ENCODE peak calls at places on chromosome 10, in five cellular contexts. Z is cardiac fibroblast, Y is LNCaP clone FGC, H is GM12865, K is IMR-90. D is an unnamed sample.
A peak's percentile ranks its signal among the peaks of the same experiment; 100 is the strongest.

GRCh38 chr10:130510755-130511154 is 374.6 kb downstream of the GLRX3 start:
- DNase-seq in Z (no peak), Y (no peak), H (no peak), K (no peak), D (no peak)

GRCh38 chr10:51147644-51148399 is 73.5 kb downstream of the PRKG1 start:
- DNase-seq in Z (no peak), Y (no peak), H (no peak), K (no peak), D (no peak)

GRCh38 chr10:28463141-28463540 is 69.8 kb upstream of the WAC start:
- DNase-seq in Z (no peak), Y (no peak), H (no peak), K (no peak), D (no peak)

GRCh38 chr10:42988517-42989395 is 88.1 kb upstream of the RET start:
- DNase-seq in Z (no peak), Y (no peak), H (no peak), K (no peak), D (no peak)

GRCh38 chr10:78413294-78414055 is 379.8 kb downstream of the RPS24 start:
- DNase-seq in Z (no peak), Y (no peak), H (no peak), K (peak; percentile 31), D (no peak)

GRCh38 chr10:95480102-95480900 is 80.9 kb downstream of the SORBS1 start:
- DNase-seq in Z (peak; percentile 22), Y (no peak), H (no peak), K (no peak), D (no peak)

GRCh38 chr10:93073539-93074136 is at the start of gene CYP26A1:
- DNase-seq in Z (no peak), Y (no peak), H (no peak), K (no peak), D (no peak)

GRCh38 chr10:107553470-107553869 is 389.0 kb upstream of the SORCS1 start:
- DNase-seq in Z (peak; percentile 81), Y (no peak), H (peak; percentile 6), K (peak; percentile 7), D (no peak)

GRCh38 chr10:63105811-63106755 is 27.0 kb upstream of the NRBF2 start:
- DNase-seq in Z (peak; percentile 90), Y (no peak), H (no peak), K (peak; percentile 61), D (peak; percentile 50)

GRCh38 chr10:35792301-35792700 is 150.2 kb upstream of the FZD8 start:
- DNase-seq in Z (no peak), Y (no peak), H (peak; percentile 45), K (peak; percentile 24), D (no peak)

GRCh38 chr10:115001506-115002381 is 63.7 kb downstream of the TRUB1 start:
- DNase-seq in Z (no peak), Y (no peak), H (peak; percentile 8), K (peak; percentile 17), D (no peak)

GRCh38 chr10:47253651-47254375 is 46.2 kb upstream of the GDF10 start:
- DNase-seq in Z (no peak), Y (no peak), H (no peak), K (peak; percentile 41), D (no peak)

GRCh38 chr10:61153766-61154165 is 209.8 kb upstream of the RHOBTB1 start:
- DNase-seq in Z (no peak), Y (no peak), H (no peak), K (no peak), D (no peak)

GRCh38 chr10:90986136-90986760 is 65.4 kb upstream of the ANKRD1 start:
- DNase-seq in Z (no peak), Y (no peak), H (no peak), K (no peak), D (no peak)
- TF ChIP-seq CTCF in Z (no peak), Y (no peak), H (no peak), K (no peak), D (no peak)

DNA sequence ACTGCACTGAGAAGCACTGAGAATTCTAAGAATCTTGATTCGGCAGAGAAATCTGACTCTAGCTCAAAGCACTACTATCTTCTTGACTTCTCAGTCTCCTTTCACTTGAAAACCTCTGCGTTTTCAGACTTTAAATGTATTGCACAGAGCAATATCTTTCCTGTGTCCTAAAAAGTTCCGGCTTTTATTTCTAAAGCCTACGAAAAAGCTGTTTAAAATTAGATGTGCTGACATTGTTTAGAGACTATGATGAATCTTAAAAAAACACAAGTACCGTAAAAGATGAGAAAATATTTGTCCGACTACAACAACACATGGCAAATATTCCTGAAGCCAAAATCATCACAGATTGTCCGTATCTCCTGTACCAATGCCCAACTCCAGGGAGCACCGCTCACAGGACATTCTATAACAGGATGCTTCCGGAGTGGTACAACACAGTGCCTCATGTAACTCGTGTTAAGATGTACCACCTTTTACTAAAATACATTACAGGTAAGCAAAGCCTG is 136.9 kb downstream of the CUBN start:
- DNase-seq in Z (peak; percentile 58), Y (no peak), H (no peak), K (no peak), D (peak; percentile 13)
- H3K4me3 ChIP-seq in Z (peak overlapping the region; percentile 2), Y (no peak overlapping the region), H (no peak overlapping the region), K (no peak overlapping the region), D (no peak overlapping the region)

GRCh38 chr10:64283621-64284020 is 762.4 kb downstream of the REEP3 start:
- DNase-seq in Z (no peak), Y (no peak), H (no peak), K (no peak), D (no peak)

GRCh38 chr10:64288404-64288803 is 767.2 kb downstream of the REEP3 start:
- DNase-seq in Z (no peak), Y (no peak), H (no peak), K (no peak), D (no peak)

DNA sequence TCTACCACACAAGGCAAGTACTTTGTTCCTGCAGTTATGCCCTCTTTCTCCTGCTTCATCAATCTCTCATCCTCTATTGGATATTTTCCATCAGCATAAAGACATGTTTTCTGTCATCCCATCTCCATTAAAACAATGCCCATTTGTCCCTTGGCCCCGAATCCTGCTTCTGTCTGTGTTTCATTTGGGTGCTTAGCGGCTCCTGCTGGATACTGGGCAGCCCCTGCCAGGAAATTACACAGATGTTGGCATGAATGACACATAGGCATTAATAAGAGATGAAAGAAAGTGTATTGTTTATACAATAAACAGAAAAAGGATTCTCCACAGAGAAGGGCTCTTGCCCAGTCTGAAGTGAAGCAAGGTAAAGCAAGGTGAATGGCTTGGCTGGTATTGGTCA is 765.3 kb downstream of the REEP3 start:
- DNase-seq in Z (no peak), Y (no peak), H (no peak), K (no peak), D (no peak)
- TF ChIP-seq CTCF in Z (no peak), Y (no peak), H (no peak), K (no peak), D (no peak)

GRCh38 chr10:33497338-33497737 is 162.9 kb upstream of the NRP1 start:
- DNase-seq in Z (no peak), Y (no peak), H (no peak), K (no peak), D (no peak)
- H3K4me3 ChIP-seq in Z (no peak overlapping the region), Y (no peak overlapping the region), H (no peak overlapping the region), K (no peak overlapping the region), D (no peak overlapping the region)

DNA sequence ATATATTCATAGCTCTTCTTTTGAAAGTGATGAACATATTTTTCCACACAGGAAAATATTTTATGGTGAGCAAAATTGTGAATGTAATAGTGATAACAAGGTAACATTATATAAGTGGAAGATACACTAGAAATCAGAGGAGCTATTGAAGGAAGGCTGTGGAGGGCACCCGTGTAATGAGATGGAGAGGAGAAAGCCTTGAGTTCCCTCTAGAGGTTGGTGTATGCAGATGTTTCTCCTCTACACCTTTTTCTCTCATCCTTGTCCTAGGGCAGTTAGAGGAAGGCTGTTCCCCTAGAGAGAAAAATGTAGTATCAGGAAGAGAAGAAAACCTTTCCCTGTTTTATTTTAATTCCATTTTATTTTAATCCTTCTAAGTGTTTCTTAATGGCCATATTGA is 54.6 kb upstream of the NRG3 start:
- DNase-seq in Z (peak; percentile 46), Y (no peak), H (no peak), K (no peak), D (no peak)
- TF ChIP-seq CTCF in Z (peak; percentile 38), Y (peak; percentile 71), H (peak; percentile 13), K (no peak), D (no peak)